ENCODE peak calls at places on chromosomes 2 and 18, in six cellular contexts. G, J, E, S, V and Z are unnamed samples.
A peak's percentile ranks its signal among the peaks of the same experiment; 100 is the strongest.

GRCh38 chr2:234329202-234329930 is 167.5 kb downstream of the ARL4C start:
- DNase-seq in G (no peak), J (no peak), E (no peak), S (no peak), V (no peak), Z (no peak)

GRCh38 chr2:23492941-23493340 is 108.0 kb downstream of the KLHL29 start:
- DNase-seq in G (no peak), J (no peak), E (no peak), S (no peak), V (no peak), Z (no peak)

GRCh38 chr2:217189131-217189530 is 329.3 kb upstream of the TNP1 start:
- DNase-seq in G (no peak), J (no peak), E (no peak), S (no peak), V (no peak), Z (no peak)

GRCh38 chr2:176129013-176129796 is at the start of gene HOXD8:
- DNase-seq in G (no peak), J (no peak), E (peak; percentile 89), S (peak; percentile 60), V (no peak), Z (peak; percentile 47)

GRCh38 chr2:240991378-240992263 is 6.8 kb upstream of the SNED1 start:
- DNase-seq in G (peak; percentile 43), J (no peak), E (peak; percentile 87), S (peak; percentile 93), V (no peak), Z (no peak)

GRCh38 chr18:74152270-74152669 is 3.9 kb downstream of the TIMM21 start:
- DNase-seq in G (no peak), J (no peak), E (no peak), S (no peak), V (no peak), Z (no peak)

GRCh38 chr2:186757009-186757408 is 63.1 kb downstream of the FAM171B start:
- DNase-seq in G (peak; percentile 16), J (no peak), E (no peak), S (no peak), V (no peak), Z (no peak)

GRCh38 chr18:77130229-77131099 is 2.1 kb downstream of the MBP start:
- DNase-seq in G (no peak), J (no peak), E (no peak), S (no peak), V (no peak), Z (no peak)

GRCh38 chr2:1210352-1210751 is 202.9 kb upstream of the TPO start:
- DNase-seq in G (no peak), J (no peak), E (no peak), S (no peak), V (no peak), Z (no peak)

GRCh38 chr2:217777906-217778305 is 224.9 kb downstream of the TNS1 start:
- DNase-seq in G (no peak), J (no peak), E (no peak), S (no peak), V (no peak), Z (no peak)

GRCh38 chr18:23107718-23108117 is 27.6 kb upstream of the CABLES1 start:
- DNase-seq in G (no peak), J (no peak), E (no peak), S (no peak), V (no peak), Z (no peak)

GRCh38 chr2:69221960-69222751 is 164.9 kb downstream of the GFPT1 start:
- DNase-seq in G (no peak), J (no peak), E (peak; percentile 39), S (peak; percentile 75), V (no peak), Z (no peak)

GRCh38 chr2:128608911-128609880 is 290.5 kb upstream of the HS6ST1 start:
- DNase-seq in G (no peak), J (no peak), E (no peak), S (no peak), V (no peak), Z (no peak)

GRCh38 chr2:42851186-42851585 is 58.8 kb upstream of the HAAO start:
- DNase-seq in G (no peak), J (no peak), E (no peak), S (no peak), V (no peak), Z (no peak)

GRCh38 chr2:20108655-20109396 is 57.4 kb upstream of the LAPTM4A start:
- DNase-seq in G (no peak), J (no peak), E (no peak), S (peak; percentile 26), V (no peak), Z (no peak)

GRCh38 chr18:79507076-79507545 is 111.4 kb downstream of the NFATC1 start:
- DNase-seq in G (no peak), J (no peak), E (peak; percentile 89), S (peak; percentile 83), V (no peak), Z (no peak)

GRCh38 chr18:24792164-24792563 is 331.7 kb downstream of the HRH4 start:
- DNase-seq in G (no peak), J (no peak), E (no peak), S (no peak), V (no peak), Z (no peak)

GRCh38 chr2:6866982-6867381 is 1.3 kb upstream of the CMPK2 start:
- DNase-seq in G (no peak), J (no peak), E (no peak), S (no peak), V (no peak), Z (no peak)

GRCh38 chr2:198698230-198698629 is 759.5 kb downstream of the SATB2 start:
- DNase-seq in G (no peak), J (no peak), E (no peak), S (no peak), V (no peak), Z (no peak)

GRCh38 chr2:144458536-144458935 is 61.4 kb downstream of the ZEB2 start:
- DNase-seq in G (no peak), J (no peak), E (no peak), S (no peak), V (no peak), Z (no peak)

GRCh38 chr2:231522418-231523180 is 7.6 kb downstream of the NMUR1 start:
- DNase-seq in G (no peak), J (no peak), E (peak; percentile 62), S (peak; percentile 55), V (no peak), Z (no peak)

GRCh38 chr2:72153026-72153791 is 5.5 kb upstream of the CYP26B1 start:
- DNase-seq in G (no peak), J (no peak), E (no peak), S (no peak), V (no peak), Z (no peak)